ENCODE peak calls at places on chromosomes 4 and X, in seven cellular contexts. N is fibroblast of lung, T is A549, E is OCI-LY7, D is psoas muscle, U is AG10803, V is brain microvascular endothelial cell. H is an unnamed sample.

GRCh38 chrX:49230500-49231232 is 2.5 kb downstream of the CACNA1F start:
- DNase-seq in E (no peak), D (peak), N (no peak), U (no peak), T (no peak), V (no peak), H (no peak)

GRCh38 chrX:72023071-72023470 is 108.6 kb downstream of the RTL5 start:
- DNase-seq in V (no peak), N (no peak), E (no peak), T (no peak), D (no peak), U (no peak), H (no peak)

GRCh38 chrX:103488332-103488731 is 31.0 kb downstream of the RAB40A start:
- DNase-seq in E (peak), D (no peak), U (no peak), V (no peak), T (peak), N (peak), H (no peak)

GRCh38 chrX:150486011-150486410 is 82.4 kb upstream of the MTM1 start:
- DNase-seq in D (peak), N (peak), U (peak), E (peak), V (peak), T (peak), H (no peak)

GRCh38 chrX:9730752-9731151 is 34.9 kb downstream of the GPR143 start:
- DNase-seq in U (no peak), V (no peak), D (no peak), T (no peak), E (no peak), N (no peak), H (no peak)

GRCh38 chr4:36734296-36734695 is 452.9 kb downstream of the DTHD1 start:
- DNase-seq in E (no peak), U (no peak), D (no peak), N (no peak), V (no peak), T (no peak), H (no peak)

GRCh38 chr4:184262901-184263300 is 45.2 kb upstream of the ENPP6 start:
- DNase-seq in N (peak), T (no peak), D (no peak), U (peak), E (no peak), V (peak), H (no peak)

GRCh38 chr4:91198951-91199350 is 1071.8 kb downstream of the CCSER1 start:
- DNase-seq in V (no peak), D (no peak), E (no peak), T (peak), N (no peak), U (no peak), H (no peak)

GRCh38 chrX:110116581-110116980 is 113.7 kb downstream of the TMEM164 start:
- DNase-seq in U (no peak), D (no peak), T (no peak), E (no peak), V (no peak), N (no peak), H (no peak)

GRCh38 chrX:73448379-73448778 is 1.5 kb downstream of the CDX4 start:
- DNase-seq in N (no peak), V (no peak), E (no peak), U (no peak), T (no peak), D (no peak), H (no peak)

GRCh38 chrX:73446831-73447230 is at the start of gene CDX4:
- DNase-seq in U (no peak), E (no peak), D (no peak), N (no peak), V (no peak), T (no peak), H (no peak)

DNA sequence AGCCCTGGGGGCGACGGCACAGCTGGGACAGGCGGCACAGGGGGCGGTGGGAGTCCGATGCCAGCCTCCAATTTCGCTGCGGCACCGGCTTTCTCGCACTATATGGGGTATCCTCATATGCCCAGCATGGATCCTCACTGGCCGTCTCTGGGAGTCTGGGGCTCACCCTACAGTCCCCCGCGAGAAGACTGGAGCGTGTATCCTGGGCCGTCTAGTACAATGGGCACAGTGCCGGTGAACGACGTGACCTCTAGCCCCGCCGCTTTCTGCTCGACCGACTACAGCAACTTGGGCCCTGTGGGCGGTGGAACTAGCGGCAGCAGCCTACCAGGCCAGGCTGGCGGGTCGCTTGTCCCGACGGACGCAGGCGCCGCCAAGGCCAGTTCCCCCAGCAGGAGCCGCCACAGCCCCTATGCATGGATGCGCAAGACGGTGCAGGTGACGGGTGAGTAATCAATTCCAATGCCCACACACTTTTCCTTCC is 500 bp downstream of the CDX4 start:
- DNase-seq in D (peak), N (no peak), E (no peak), V (no peak), U (no peak), T (no peak), H (no peak)
- H3K4me3 ChIP-seq in D (no peak), N (no peak), E (no peak), V (no peak), U (no peak), T (no peak), H (no peak)

DNA sequence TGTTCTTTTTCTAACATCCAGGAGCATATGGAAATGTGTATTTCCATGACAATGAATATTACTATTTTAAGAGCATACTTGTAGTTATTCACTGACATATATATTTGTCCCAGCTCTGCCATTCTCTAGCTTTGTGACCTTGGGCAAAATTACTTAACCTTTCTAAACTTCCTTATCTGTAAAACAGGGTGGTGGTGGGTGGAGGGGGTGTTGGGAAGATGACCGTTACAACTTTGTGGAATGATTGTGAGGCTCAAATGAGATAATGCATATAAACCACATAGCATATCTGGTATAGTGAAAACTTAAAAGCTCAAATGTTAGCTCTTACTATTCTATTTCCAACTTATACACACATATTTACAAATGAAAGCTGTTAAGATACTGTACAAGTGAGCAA is 53.0 kb upstream of the HPRT1 start:
- DNase-seq in N (no peak), D (no peak), U (no peak), E (no peak), T (no peak), V (no peak), H (no peak)
- H3K4me3 ChIP-seq in N (no peak), D (no peak), U (no peak), E (no peak), T (no peak), V (no peak), H (no peak)

GRCh38 chrX:139933904-139934303 is 1.1 kb upstream of the ATP11C start:
- DNase-seq in E (no peak), D (no peak), T (peak), V (no peak), N (no peak), U (no peak), H (no peak)
- H3K4me3 ChIP-seq in E (peak), D (peak), T (peak), V (peak), N (peak), U (peak), H (peak)

GRCh38 chrX:23883737-23884354 is 23.9 kb downstream of the APOO start:
- DNase-seq in N (peak), E (no peak), V (peak), D (no peak), U (peak), T (peak), H (no peak)
- H3K4me3 ChIP-seq in N (no peak), E (no peak), V (no peak), D (no peak), U (no peak), T (no peak), H (no peak)

GRCh38 chrX:69538321-69538876 is 34.3 kb downstream of the NALF2 start:
- DNase-seq in U (peak), V (peak), N (peak), T (peak), E (peak), D (peak), H (no peak)
- H3K4me3 ChIP-seq in U (peak), V (peak), N (no peak), T (peak), E (no peak), D (peak), H (peak)

DNA sequence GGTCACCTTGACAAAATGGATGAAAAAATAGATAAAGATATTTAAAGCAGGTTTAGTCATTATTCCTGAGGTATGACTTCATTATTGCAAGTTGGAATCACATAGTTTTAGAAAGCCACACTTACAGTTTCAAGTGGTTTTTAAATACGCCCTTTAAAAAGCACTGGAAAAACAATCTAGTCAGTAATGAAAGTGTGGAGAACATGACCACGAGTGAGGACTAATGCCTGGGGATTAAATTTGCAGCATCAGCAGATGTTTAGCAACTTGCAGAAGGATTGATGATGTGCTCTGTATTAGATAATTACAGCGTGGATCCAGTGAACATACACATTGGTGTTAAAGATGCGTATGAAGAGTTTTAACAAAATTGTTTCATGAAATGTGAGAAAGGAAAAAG is 5.9 kb downstream of the SPARCL1 start:
- DNase-seq in V (no peak), T (no peak), U (no peak), N (peak), D (no peak), E (no peak), H (no peak)
- H3K4me3 ChIP-seq in V (no peak), T (no peak), U (no peak), N (no peak), D (peak), E (no peak), H (no peak)